ENCODE peak calls at places on chromosomes 7 and 10, in four cellular contexts. D is fibroblast of lung; M is BE2C; B is CD8-positive, alpha-beta memory T cell. E is an unnamed sample.

GRCh38 chr7:26292768-26293560 is 1.3 kb downstream of the SNX10 start:
- DNase-seq in D (no peak), M (no peak), B (no peak), E (peak; percentile 61)

GRCh38 chr10:73931767-73932624 is 21.1 kb downstream of the PLAU start:
- DNase-seq in D (peak; percentile 34), M (no peak), B (peak; percentile 17), E (peak; percentile 87)

GRCh38 chr10:10886861-10887539 is 130.7 kb upstream of the CELF2 start:
- DNase-seq in D (peak; percentile 34), M (no peak), B (no peak), E (no peak)

GRCh38 chr7:2120251-2120660 is 112.5 kb downstream of the MAD1L1 start:
- DNase-seq in D (no peak), M (no peak), B (peak; percentile 60), E (no peak)

GRCh38 chr7:144388950-144389349 is 14.5 kb downstream of the NOBOX start:
- DNase-seq in D (peak; percentile 21), M (no peak), B (no peak), E (peak; percentile 50)

GRCh38 chr10:3745582-3745981 is 39.4 kb downstream of the KLF6 start:
- DNase-seq in D (no peak), M (no peak), B (no peak), E (no peak)

GRCh38 chr10:110007171-110007700 is 548 bp upstream of the ADD3 start:
- DNase-seq in D (peak; percentile 33), M (no peak), B (no peak), E (no peak)

GRCh38 chr7:21548491-21548890 is 5.7 kb downstream of the DNAH11 start:
- DNase-seq in D (no peak), M (no peak), B (no peak), E (no peak)

GRCh38 chr7:105461518-105461917 is 60.6 kb downstream of the PUS7 start:
- DNase-seq in D (no peak), M (no peak), B (no peak), E (no peak)

GRCh38 chr7:121083138-121083789 is 94.8 kb downstream of the CPED1 start:
- DNase-seq in D (peak; percentile 84), M (no peak), B (no peak), E (no peak)

GRCh38 chr7:157540020-157540419 is 203.2 kb downstream of the DNAJB6 start:
- DNase-seq in D (no peak), M (peak; percentile 1), B (no peak), E (no peak)

GRCh38 chr7:134514663-134515062 is 12.7 kb upstream of the AKR1B10 start:
- DNase-seq in D (peak; percentile 65), M (peak; percentile 44), B (peak; percentile 54), E (no peak)

GRCh38 chr7:44060091-44060947 is 5.0 kb downstream of the PGAM2 start:
- DNase-seq in D (no peak), M (peak; percentile 4), B (no peak), E (no peak)

GRCh38 chr7:158263110-158263963 is 324.3 kb downstream of the PTPRN2 start:
- DNase-seq in D (no peak), M (no peak), B (no peak), E (no peak)

GRCh38 chr10:124717911-124718734 is 26.1 kb downstream of the FAM53B start:
- DNase-seq in D (peak; percentile 50), M (no peak), B (peak; percentile 74), E (no peak)

GRCh38 chr10:121459279-121459764 is 138.9 kb downstream of the FGFR2 start:
- DNase-seq in D (no peak), M (no peak), B (no peak), E (no peak)

GRCh38 chr10:119461923-119462322 is 80.6 kb downstream of the RGS10 start:
- DNase-seq in D (no peak), M (no peak), B (no peak), E (no peak)

GRCh38 chr7:134948736-134949135 is 37.6 kb upstream of the AGBL3 start:
- DNase-seq in D (peak; percentile 36), M (no peak), B (no peak), E (no peak)

GRCh38 chr10:3217301-3217700 is 44.7 kb upstream of the PITRM1 start:
- DNase-seq in D (peak; percentile 90), M (no peak), B (no peak), E (no peak)

GRCh38 chr7:15086171-15086745 is 183.7 kb upstream of the DGKB start:
- DNase-seq in D (peak; percentile 11), M (no peak), B (no peak), E (no peak)

GRCh38 chr7:23768022-23768421 is 58.0 kb downstream of the STK31 start:
- DNase-seq in D (no peak), M (no peak), B (no peak), E (no peak)

GRCh38 chr7:87110778-87111177 is 41.5 kb upstream of the DMTF1 start:
- DNase-seq in D (peak; percentile 62), M (no peak), B (no peak), E (no peak)

GRCh38 chr10:129390147-129390546 is 76.9 kb upstream of the MGMT start:
- DNase-seq in D (no peak), M (no peak), B (no peak), E (no peak)

GRCh38 chr10:102227050-102227449 is 951 bp downstream of the ELOVL3 start:
- DNase-seq in D (no peak), M (no peak), B (no peak), E (no peak)

GRCh38 chr10:14405076-14406065 is 74.6 kb upstream of the FRMD4A start:
- DNase-seq in D (peak; percentile 99), M (no peak), B (no peak), E (no peak)

GRCh38 chr10:1241973-1242935 is 186.1 kb downstream of the WDR37 start:
- DNase-seq in D (no peak), M (no peak), B (no peak), E (no peak)

GRCh38 chr7:39271386-39271785 is 293.7 kb downstream of the POU6F2 start:
- DNase-seq in D (no peak), M (peak; percentile 54), B (no peak), E (peak; percentile 53)

GRCh38 chr7:107898997-107899594 is 8.1 kb downstream of the DLD start:
- DNase-seq in D (no peak), M (no peak), B (no peak), E (no peak)

GRCh38 chr10:47025253-47025539 is 114.0 kb downstream of the PTPN20 start:
- DNase-seq in D (no peak), M (peak; percentile 9), B (no peak), E (no peak)

GRCh38 chr10:78811174-78811573 is 257.6 kb upstream of the ZMIZ1 start:
- DNase-seq in D (no peak), M (no peak), B (no peak), E (no peak)

GRCh38 chr7:64310426-64310825 is 3.3 kb upstream of the ZNF736 start:
- DNase-seq in D (no peak), M (no peak), B (no peak), E (no peak)

DNA sequence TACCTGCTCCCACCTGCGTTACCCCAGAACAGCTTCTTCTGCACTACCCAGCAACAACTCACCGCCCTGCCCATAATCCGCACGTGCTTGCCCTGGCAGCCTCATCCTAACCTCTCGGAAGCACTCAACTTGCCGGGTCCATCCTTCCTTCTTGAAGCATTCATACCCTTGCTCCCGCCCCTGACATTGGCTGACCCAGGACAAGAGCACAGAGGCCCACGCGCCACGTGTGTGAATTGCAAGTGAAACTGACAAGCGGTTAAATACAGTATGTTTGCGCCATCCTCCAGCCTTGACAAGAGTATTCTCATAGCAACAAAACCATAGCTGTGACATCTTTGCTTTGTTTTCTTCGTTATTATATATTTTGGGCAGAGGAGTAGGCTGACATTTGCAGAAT is 10.9 kb upstream of the OCM start:
- DNase-seq in D (no peak), M (no peak), B (no peak), E (no peak)
- H3K4me1 ChIP-seq in D (no peaks in the 10 kb centered on the region), M (no peaks in the 10 kb centered on the region), B (no peaks in the 10 kb centered on the region), E (no peaks in the 10 kb centered on the region)

GRCh38 chr7:99493823-99494222 is 6.3 kb downstream of the ZNF394 start:
- DNase-seq in D (no peak), M (no peak), B (no peak), E (no peak)
- H3K9me3 ChIP-seq in D (peaks cover 5% of the 10 kb centered on the region), M (peaks cover 10% of the 10 kb centered on the region), B (peaks cover 12% of the 10 kb centered on the region), E (peaks cover 28% of the 10 kb centered on the region)

GRCh38 chr10:77527839-77528238 is 109.8 kb downstream of the KCNMA1 start:
- DNase-seq in D (no peak), M (no peak), B (no peak), E (no peak)

GRCh38 chr10:77520995-77521394 is 116.6 kb downstream of the KCNMA1 start:
- DNase-seq in D (no peak), M (no peak), B (no peak), E (peak; percentile 10)

GRCh38 chr10:77526861-77527617 is 110.6 kb downstream of the KCNMA1 start:
- DNase-seq in D (no peak), M (no peak), B (no peak), E (no peak)

GRCh38 chr10:77522268-77522809 is 115.3 kb downstream of the KCNMA1 start:
- DNase-seq in D (no peak), M (no peak), B (no peak), E (peak; percentile 51)

DNA sequence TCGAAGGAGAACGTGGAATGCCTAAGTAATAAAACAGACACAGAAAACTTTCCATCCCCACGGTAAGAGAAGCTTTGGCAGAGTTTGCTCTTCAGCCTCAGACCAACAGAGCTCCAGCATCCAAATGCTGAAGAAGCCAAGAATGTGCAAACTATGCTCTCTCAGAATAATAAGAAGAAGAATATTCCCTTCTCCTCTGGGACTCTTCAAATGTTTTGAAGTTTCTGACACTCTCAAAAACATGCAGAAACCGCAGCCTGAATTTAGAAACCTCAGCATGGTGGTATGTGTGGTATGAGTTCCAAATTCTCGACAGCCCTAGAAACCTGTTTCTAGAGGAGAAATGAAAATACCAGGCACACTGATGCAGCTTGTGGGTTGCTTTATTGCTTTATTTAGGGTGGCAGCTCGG is 113.3 kb downstream of the KCNMA1 start:
- DNase-seq in D (peak; percentile 93), M (no peak), B (no peak), E (peak; percentile 5)
- H3K4me3 ChIP-seq in D (no peak overlapping the region), M (no peak overlapping the region), B (no peak overlapping the region), E (no peak overlapping the region)

GRCh38 chr7:48087349-48087748 is 1.7 kb upstream of the UPP1 start:
- DNase-seq in D (peak; percentile 88), M (no peak), B (peak; percentile 19), E (peak; percentile 45)

GRCh38 chr7:48085433-48085791 is 3.7 kb upstream of the UPP1 start:
- DNase-seq in D (peak; percentile 24), M (no peak), B (no peak), E (no peak)

GRCh38 chr7:48084727-48085432 is 4.2 kb upstream of the UPP1 start:
- DNase-seq in D (peak; percentile 99), M (peak; percentile 81), B (no peak), E (peak; percentile 70)

GRCh38 chr7:48085942-48086341 is 3.1 kb upstream of the UPP1 start:
- DNase-seq in D (no peak), M (no peak), B (no peak), E (no peak)

DNA sequence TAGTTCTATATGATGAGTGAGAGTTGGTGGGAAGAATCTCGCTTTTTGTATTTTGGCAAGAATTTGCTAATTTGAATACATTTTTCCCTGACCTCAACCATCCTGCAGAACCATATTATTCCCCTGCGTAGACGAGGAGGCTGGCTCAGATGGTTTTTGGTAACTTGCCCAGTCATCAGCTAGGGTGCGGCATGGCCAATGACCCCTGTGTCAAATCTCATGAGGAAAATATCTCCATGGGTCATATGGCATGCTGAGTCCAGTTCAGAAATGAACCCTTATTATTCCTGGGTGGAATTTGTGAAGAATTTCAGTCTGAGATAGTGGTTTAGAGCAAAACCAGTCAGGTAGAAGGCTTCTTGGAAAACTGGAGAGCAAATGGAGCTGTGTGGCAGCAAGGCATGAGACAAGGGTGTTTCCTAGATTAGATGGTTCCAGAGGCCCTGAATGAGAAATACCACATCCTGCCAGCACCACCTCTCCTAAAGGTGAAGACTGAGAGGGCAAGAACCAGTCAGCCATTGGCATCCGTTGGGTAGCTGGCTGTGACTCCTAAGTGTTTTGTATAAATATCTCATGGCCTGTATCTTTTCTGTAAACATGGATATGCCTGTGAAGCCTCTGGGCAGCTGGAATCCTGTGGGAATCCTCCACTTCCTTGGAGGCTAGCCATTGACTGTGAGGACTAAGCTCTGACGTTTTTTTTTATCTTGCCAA is 5.8 kb upstream of the UPP1 start:
- DNase-seq in D (peak; percentile 86), M (no peak), B (no peak), E (peak; percentile 33)
- H3K4me1 ChIP-seq in D (peaks cover 27% of the 10 kb centered on the region), M (peaks cover 15% of the 10 kb centered on the region), B (peaks cover 52% of the 10 kb centered on the region), E (peaks cover 5% of the 10 kb centered on the region)